ENCODE peak calls at places on chromosomes 7 and 10, in nine cellular contexts. One of them, this sample, is unnamed.

GRCh38 chr7:138886501-138886917 is 88.5 kb upstream of the ATP6V0A4 start:
- DNase-seq in IMR-90: peak
- DNase-seq in colonic mucosa: peak
- DNase-seq in endothelial cell of umbilical vein: peak
- DNase-seq in endodermal cell: no peak
- DNase-seq in keratinocyte: no peak
- DNase-seq in PC-3: peak
- DNase-seq in GM23248: peak
- DNase-seq in mammary epithelial cell: peak
- DNase-seq in this sample: peak

GRCh38 chr7:156151658-156152057 is 339.4 kb upstream of the SHH start:
- DNase-seq in PC-3: no peak
- DNase-seq in endothelial cell of umbilical vein: no peak
- DNase-seq in keratinocyte: no peak
- DNase-seq in endodermal cell: no peak
- DNase-seq in GM23248: no peak
- DNase-seq in mammary epithelial cell: no peak
- DNase-seq in colonic mucosa: no peak
- DNase-seq in IMR-90: no peak
- DNase-seq in this sample: no peak

GRCh38 chr7:70072220-70072619 is 473.9 kb downstream of the AUTS2 start:
- DNase-seq in PC-3: no peak
- DNase-seq in mammary epithelial cell: no peak
- DNase-seq in endothelial cell of umbilical vein: no peak
- DNase-seq in keratinocyte: no peak
- DNase-seq in colonic mucosa: peak
- DNase-seq in GM23248: peak
- DNase-seq in endodermal cell: no peak
- DNase-seq in IMR-90: peak
- DNase-seq in this sample: peak

GRCh38 chr7:79977481-79977880 is 157.2 kb upstream of the GNAI1 start:
- DNase-seq in mammary epithelial cell: no peak
- DNase-seq in GM23248: no peak
- DNase-seq in PC-3: no peak
- DNase-seq in IMR-90: no peak
- DNase-seq in colonic mucosa: no peak
- DNase-seq in endodermal cell: no peak
- DNase-seq in keratinocyte: no peak
- DNase-seq in endothelial cell of umbilical vein: no peak
- DNase-seq in this sample: no peak

GRCh38 chr7:42126475-42127231 is 110.4 kb downstream of the GLI3 start:
- DNase-seq in GM23248: no peak
- DNase-seq in IMR-90: no peak
- DNase-seq in colonic mucosa: no peak
- DNase-seq in endothelial cell of umbilical vein: no peak
- DNase-seq in mammary epithelial cell: no peak
- DNase-seq in PC-3: no peak
- DNase-seq in endodermal cell: no peak
- DNase-seq in keratinocyte: no peak
- DNase-seq in this sample: no peak

GRCh38 chr10:30704016-30704600 is 74.6 kb upstream of the LYZL2 start:
- DNase-seq in mammary epithelial cell: no peak
- DNase-seq in GM23248: no peak
- DNase-seq in colonic mucosa: no peak
- DNase-seq in endothelial cell of umbilical vein: no peak
- DNase-seq in IMR-90: no peak
- DNase-seq in PC-3: no peak
- DNase-seq in endodermal cell: no peak
- DNase-seq in keratinocyte: no peak
- DNase-seq in this sample: no peak

GRCh38 chr10:101850747-101851146 is 7.1 kb upstream of the KCNIP2 start:
- DNase-seq in colonic mucosa: no peak
- DNase-seq in keratinocyte: no peak
- DNase-seq in endothelial cell of umbilical vein: no peak
- DNase-seq in IMR-90: no peak
- DNase-seq in mammary epithelial cell: no peak
- DNase-seq in GM23248: no peak
- DNase-seq in PC-3: no peak
- DNase-seq in endodermal cell: no peak
- DNase-seq in this sample: no peak

GRCh38 chr7:2521952-2522591 is 2.5 kb downstream of the LFNG start:
- DNase-seq in endodermal cell: peak
- DNase-seq in IMR-90: no peak
- DNase-seq in GM23248: peak
- DNase-seq in endothelial cell of umbilical vein: peak
- DNase-seq in PC-3: peak
- DNase-seq in colonic mucosa: peak
- DNase-seq in mammary epithelial cell: peak
- DNase-seq in keratinocyte: no peak
- DNase-seq in this sample: no peak

GRCh38 chr7:92763636-92764423 is 72.5 kb downstream of the CDK6 start:
- DNase-seq in colonic mucosa: peak
- DNase-seq in endodermal cell: peak
- DNase-seq in IMR-90: peak
- DNase-seq in GM23248: peak
- DNase-seq in keratinocyte: peak
- DNase-seq in mammary epithelial cell: peak
- DNase-seq in PC-3: peak
- DNase-seq in endothelial cell of umbilical vein: peak
- DNase-seq in this sample: no peak

GRCh38 chr10:360653-361052 is 225.4 kb downstream of the ZMYND11 start:
- DNase-seq in endodermal cell: no peak
- DNase-seq in mammary epithelial cell: no peak
- DNase-seq in IMR-90: no peak
- DNase-seq in keratinocyte: no peak
- DNase-seq in GM23248: no peak
- DNase-seq in PC-3: no peak
- DNase-seq in colonic mucosa: no peak
- DNase-seq in endothelial cell of umbilical vein: no peak
- DNase-seq in this sample: no peak

GRCh38 chr7:94182721-94183120 is 178.6 kb upstream of the BET1 start:
- DNase-seq in colonic mucosa: no peak
- DNase-seq in endodermal cell: no peak
- DNase-seq in keratinocyte: no peak
- DNase-seq in GM23248: peak
- DNase-seq in endothelial cell of umbilical vein: no peak
- DNase-seq in PC-3: no peak
- DNase-seq in mammary epithelial cell: no peak
- DNase-seq in IMR-90: no peak
- DNase-seq in this sample: peak

GRCh38 chr7:94179466-94179865 is 175.3 kb upstream of the BET1 start:
- DNase-seq in IMR-90: no peak
- DNase-seq in PC-3: no peak
- DNase-seq in endothelial cell of umbilical vein: no peak
- DNase-seq in mammary epithelial cell: no peak
- DNase-seq in GM23248: peak
- DNase-seq in keratinocyte: no peak
- DNase-seq in colonic mucosa: no peak
- DNase-seq in endodermal cell: no peak
- DNase-seq in this sample: no peak

GRCh38 chr7:94178247-94178646 is 174.1 kb upstream of the BET1 start:
- DNase-seq in mammary epithelial cell: no peak
- DNase-seq in keratinocyte: no peak
- DNase-seq in IMR-90: no peak
- DNase-seq in colonic mucosa: no peak
- DNase-seq in PC-3: no peak
- DNase-seq in GM23248: no peak
- DNase-seq in endodermal cell: no peak
- DNase-seq in endothelial cell of umbilical vein: no peak
- DNase-seq in this sample: no peak

GRCh38 chr7:94183289-94183749 is 179.2 kb upstream of the BET1 start:
- DNase-seq in endodermal cell: no peak
- DNase-seq in mammary epithelial cell: peak
- DNase-seq in endothelial cell of umbilical vein: peak
- DNase-seq in PC-3: peak
- DNase-seq in GM23248: peak
- DNase-seq in IMR-90: peak
- DNase-seq in colonic mucosa: no peak
- DNase-seq in keratinocyte: peak
- DNase-seq in this sample: peak

GRCh38 chr7:94182066-94182465 is 177.9 kb upstream of the BET1 start:
- DNase-seq in endothelial cell of umbilical vein: peak
- DNase-seq in IMR-90: peak
- DNase-seq in endodermal cell: no peak
- DNase-seq in PC-3: peak
- DNase-seq in keratinocyte: peak
- DNase-seq in GM23248: peak
- DNase-seq in mammary epithelial cell: peak
- DNase-seq in colonic mucosa: no peak
- DNase-seq in this sample: peak
- H3K9ac ChIP-seq in endothelial cell of umbilical vein: peak
- H3K9ac ChIP-seq in IMR-90: peak
- H3K9ac ChIP-seq in endodermal cell: no peak
- H3K9ac ChIP-seq in PC-3: peak
- H3K9ac ChIP-seq in keratinocyte: no peak
- H3K9ac ChIP-seq in GM23248: peak
- H3K9ac ChIP-seq in mammary epithelial cell: no peak
- H3K9ac ChIP-seq in colonic mucosa: no peak
- H3K9ac ChIP-seq in this sample: no peak

DNA sequence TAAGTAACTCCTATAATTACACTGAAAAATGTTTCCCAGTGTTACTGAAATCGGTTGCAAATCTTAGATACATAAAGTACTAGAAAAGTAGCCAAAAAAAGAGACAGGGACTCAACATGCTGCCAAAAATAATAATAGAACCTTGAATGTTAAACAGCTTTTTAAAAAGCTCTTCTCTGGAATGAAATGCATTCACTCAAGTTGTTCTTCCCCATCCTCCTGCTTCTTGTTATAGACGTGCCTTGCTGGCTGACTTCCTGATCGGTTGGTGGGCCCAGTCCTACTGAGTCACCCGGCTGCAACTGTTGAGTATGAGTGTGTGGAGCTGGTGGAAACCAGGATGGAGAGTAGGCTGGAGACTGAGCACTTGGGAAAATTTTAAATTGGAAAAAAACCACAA is 30.6 kb upstream of the RAPGEF5 start:
- DNase-seq in mammary epithelial cell: no peak
- DNase-seq in IMR-90: peak
- DNase-seq in keratinocyte: no peak
- DNase-seq in endodermal cell: no peak
- DNase-seq in colonic mucosa: no peak
- DNase-seq in PC-3: no peak
- DNase-seq in endothelial cell of umbilical vein: no peak
- DNase-seq in GM23248: peak
- DNase-seq in this sample: peak
- H3K9ac ChIP-seq in mammary epithelial cell: no peak
- H3K9ac ChIP-seq in IMR-90: no peak
- H3K9ac ChIP-seq in keratinocyte: no peak
- H3K9ac ChIP-seq in endodermal cell: no peak
- H3K9ac ChIP-seq in colonic mucosa: no peak
- H3K9ac ChIP-seq in PC-3: no peak
- H3K9ac ChIP-seq in endothelial cell of umbilical vein: no peak
- H3K9ac ChIP-seq in GM23248: no peak
- H3K9ac ChIP-seq in this sample: no peak

GRCh38 chr7:50226139-50226538 is 78.4 kb upstream of the IKZF1 start:
- DNase-seq in GM23248: no peak
- DNase-seq in endodermal cell: no peak
- DNase-seq in IMR-90: no peak
- DNase-seq in endothelial cell of umbilical vein: no peak
- DNase-seq in colonic mucosa: no peak
- DNase-seq in keratinocyte: no peak
- DNase-seq in PC-3: no peak
- DNase-seq in mammary epithelial cell: no peak
- DNase-seq in this sample: no peak
- H3K9ac ChIP-seq in GM23248: no peak
- H3K9ac ChIP-seq in endodermal cell: no peak
- H3K9ac ChIP-seq in IMR-90: no peak
- H3K9ac ChIP-seq in endothelial cell of umbilical vein: no peak
- H3K9ac ChIP-seq in colonic mucosa: no peak
- H3K9ac ChIP-seq in keratinocyte: no peak
- H3K9ac ChIP-seq in PC-3: no peak
- H3K9ac ChIP-seq in mammary epithelial cell: no peak
- H3K9ac ChIP-seq in this sample: no peak

GRCh38 chr7:48087349-48087748 is 1.7 kb upstream of the UPP1 start:
- DNase-seq in IMR-90: peak
- DNase-seq in PC-3: peak
- DNase-seq in endodermal cell: peak
- DNase-seq in keratinocyte: no peak
- DNase-seq in colonic mucosa: no peak
- DNase-seq in mammary epithelial cell: peak
- DNase-seq in GM23248: peak
- DNase-seq in endothelial cell of umbilical vein: peak
- DNase-seq in this sample: peak

GRCh38 chr7:48085433-48085791 is 3.7 kb upstream of the UPP1 start:
- DNase-seq in IMR-90: no peak
- DNase-seq in GM23248: no peak
- DNase-seq in PC-3: no peak
- DNase-seq in mammary epithelial cell: no peak
- DNase-seq in colonic mucosa: no peak
- DNase-seq in endodermal cell: no peak
- DNase-seq in keratinocyte: no peak
- DNase-seq in endothelial cell of umbilical vein: no peak
- DNase-seq in this sample: no peak

GRCh38 chr7:48084727-48085432 is 4.2 kb upstream of the UPP1 start:
- DNase-seq in endodermal cell: peak
- DNase-seq in endothelial cell of umbilical vein: peak
- DNase-seq in colonic mucosa: peak
- DNase-seq in mammary epithelial cell: peak
- DNase-seq in GM23248: peak
- DNase-seq in PC-3: peak
- DNase-seq in IMR-90: peak
- DNase-seq in keratinocyte: peak
- DNase-seq in this sample: peak

GRCh38 chr7:48085942-48086341 is 3.1 kb upstream of the UPP1 start:
- DNase-seq in PC-3: no peak
- DNase-seq in keratinocyte: no peak
- DNase-seq in IMR-90: no peak
- DNase-seq in endothelial cell of umbilical vein: no peak
- DNase-seq in GM23248: no peak
- DNase-seq in mammary epithelial cell: no peak
- DNase-seq in colonic mucosa: no peak
- DNase-seq in endodermal cell: no peak
- DNase-seq in this sample: no peak

DNA sequence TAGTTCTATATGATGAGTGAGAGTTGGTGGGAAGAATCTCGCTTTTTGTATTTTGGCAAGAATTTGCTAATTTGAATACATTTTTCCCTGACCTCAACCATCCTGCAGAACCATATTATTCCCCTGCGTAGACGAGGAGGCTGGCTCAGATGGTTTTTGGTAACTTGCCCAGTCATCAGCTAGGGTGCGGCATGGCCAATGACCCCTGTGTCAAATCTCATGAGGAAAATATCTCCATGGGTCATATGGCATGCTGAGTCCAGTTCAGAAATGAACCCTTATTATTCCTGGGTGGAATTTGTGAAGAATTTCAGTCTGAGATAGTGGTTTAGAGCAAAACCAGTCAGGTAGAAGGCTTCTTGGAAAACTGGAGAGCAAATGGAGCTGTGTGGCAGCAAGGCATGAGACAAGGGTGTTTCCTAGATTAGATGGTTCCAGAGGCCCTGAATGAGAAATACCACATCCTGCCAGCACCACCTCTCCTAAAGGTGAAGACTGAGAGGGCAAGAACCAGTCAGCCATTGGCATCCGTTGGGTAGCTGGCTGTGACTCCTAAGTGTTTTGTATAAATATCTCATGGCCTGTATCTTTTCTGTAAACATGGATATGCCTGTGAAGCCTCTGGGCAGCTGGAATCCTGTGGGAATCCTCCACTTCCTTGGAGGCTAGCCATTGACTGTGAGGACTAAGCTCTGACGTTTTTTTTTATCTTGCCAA is 5.8 kb upstream of the UPP1 start:
- DNase-seq in PC-3: peak
- DNase-seq in mammary epithelial cell: peak
- DNase-seq in IMR-90: peak
- DNase-seq in endodermal cell: peak
- DNase-seq in keratinocyte: no peak
- DNase-seq in GM23248: peak
- DNase-seq in colonic mucosa: no peak
- DNase-seq in endothelial cell of umbilical vein: no peak
- DNase-seq in this sample: no peak
- H3K9ac ChIP-seq in PC-3: no peak
- H3K9ac ChIP-seq in mammary epithelial cell: peak
- H3K9ac ChIP-seq in IMR-90: no peak
- H3K9ac ChIP-seq in endodermal cell: no peak
- H3K9ac ChIP-seq in keratinocyte: no peak
- H3K9ac ChIP-seq in GM23248: no peak
- H3K9ac ChIP-seq in colonic mucosa: no peak
- H3K9ac ChIP-seq in endothelial cell of umbilical vein: no peak
- H3K9ac ChIP-seq in this sample: no peak

This sample was measured in adipocyte.